ENCODE peak calls at places on chromosome 5, in five cellular contexts. One of them, this sample, is unnamed.

GRCh38 chr5:334903-335739 is 13.6 kb downstream of the AHRR start:
- DNase-seq in left ventricle myocardium inferior: no peak
- DNase-seq in tibial nerve: no peak
- DNase-seq in body of pancreas: no peak
- DNase-seq in A549: no peak
- DNase-seq in this sample: no peak

GRCh38 chr5:90807483-90807882 is 248.9 kb downstream of the ADGRV1 start:
- DNase-seq in left ventricle myocardium inferior: no peak
- DNase-seq in tibial nerve: no peak
- DNase-seq in body of pancreas: no peak
- DNase-seq in A549: no peak
- DNase-seq in this sample: no peak

GRCh38 chr5:31811210-31811609 is 172.3 kb downstream of the PDZD2 start:
- DNase-seq in left ventricle myocardium inferior: no peak
- DNase-seq in tibial nerve: no peak
- DNase-seq in body of pancreas: no peak
- DNase-seq in A549: peak; percentile 72
- DNase-seq in this sample: no peak

GRCh38 chr5:177311723-177312648 is at the start of gene MXD3:
- DNase-seq in left ventricle myocardium inferior: peak; percentile 98
- DNase-seq in tibial nerve: peak; percentile 97
- DNase-seq in body of pancreas: peak; percentile 93
- DNase-seq in A549: peak; percentile 90
- DNase-seq in this sample: peak; percentile 87

GRCh38 chr5:145493435-145493834 is 341.7 kb downstream of the PRELID2 start:
- DNase-seq in left ventricle myocardium inferior: no peak
- DNase-seq in tibial nerve: no peak
- DNase-seq in body of pancreas: no peak
- DNase-seq in A549: no peak
- DNase-seq in this sample: no peak

GRCh38 chr5:173385832-173386360 is 57.7 kb upstream of the STC2 start:
- DNase-seq in left ventricle myocardium inferior: no peak
- DNase-seq in tibial nerve: no peak
- DNase-seq in body of pancreas: no peak
- DNase-seq in A549: no peak
- DNase-seq in this sample: no peak

GRCh38 chr5:97243352-97243751 is 60.3 kb upstream of the RIOK2 start:
- DNase-seq in left ventricle myocardium inferior: no peak
- DNase-seq in tibial nerve: no peak
- DNase-seq in body of pancreas: no peak
- DNase-seq in A549: no peak
- DNase-seq in this sample: no peak

GRCh38 chr5:154230526-154230925 is 40.0 kb downstream of the GALNT10 start:
- DNase-seq in left ventricle myocardium inferior: no peak
- DNase-seq in tibial nerve: no peak
- DNase-seq in body of pancreas: no peak
- DNase-seq in A549: no peak
- DNase-seq in this sample: no peak

GRCh38 chr5:148398698-148399121 is 15.0 kb downstream of the FBXO38 start:
- DNase-seq in left ventricle myocardium inferior: no peak
- DNase-seq in tibial nerve: no peak
- DNase-seq in body of pancreas: no peak
- DNase-seq in A549: no peak
- DNase-seq in this sample: no peak

GRCh38 chr5:119070578-119070827 is 384 bp upstream of the DMXL1 start:
- DNase-seq in left ventricle myocardium inferior: peak; percentile 83
- DNase-seq in tibial nerve: no peak
- DNase-seq in body of pancreas: no peak
- DNase-seq in A549: peak; percentile 48
- DNase-seq in this sample: peak; percentile 91

GRCh38 chr5:141683596-141684161 is 1.6 kb upstream of the ARAP3 start:
- DNase-seq in left ventricle myocardium inferior: no peak
- DNase-seq in tibial nerve: no peak
- DNase-seq in body of pancreas: no peak
- DNase-seq in A549: no peak
- DNase-seq in this sample: no peak

GRCh38 chr5:1385395-1386273 is 40.7 kb upstream of the CLPTM1L start:
- DNase-seq in left ventricle myocardium inferior: peak; percentile 87
- DNase-seq in tibial nerve: peak; percentile 68
- DNase-seq in body of pancreas: peak; percentile 90
- DNase-seq in A549: peak; percentile 84
- DNase-seq in this sample: peak; percentile 38

GRCh38 chr5:126808619-126809018 is 31.7 kb downstream of the LMNB1 start:
- DNase-seq in left ventricle myocardium inferior: no peak
- DNase-seq in tibial nerve: no peak
- DNase-seq in body of pancreas: no peak
- DNase-seq in A549: peak; percentile 21
- DNase-seq in this sample: no peak

GRCh38 chr5:52811067-52811749 is 23.5 kb downstream of the ITGA1 start:
- DNase-seq in left ventricle myocardium inferior: no peak
- DNase-seq in tibial nerve: no peak
- DNase-seq in body of pancreas: no peak
- DNase-seq in A549: no peak
- DNase-seq in this sample: no peak

GRCh38 chr5:53368516-53368915 is 111.9 kb upstream of the FST start:
- DNase-seq in left ventricle myocardium inferior: no peak
- DNase-seq in tibial nerve: no peak
- DNase-seq in body of pancreas: no peak
- DNase-seq in A549: no peak
- DNase-seq in this sample: no peak

GRCh38 chr5:113058269-113058668 is 81.7 kb downstream of the DCP2 start:
- DNase-seq in left ventricle myocardium inferior: no peak
- DNase-seq in tibial nerve: no peak
- DNase-seq in body of pancreas: no peak
- DNase-seq in A549: no peak
- DNase-seq in this sample: no peak

DNA sequence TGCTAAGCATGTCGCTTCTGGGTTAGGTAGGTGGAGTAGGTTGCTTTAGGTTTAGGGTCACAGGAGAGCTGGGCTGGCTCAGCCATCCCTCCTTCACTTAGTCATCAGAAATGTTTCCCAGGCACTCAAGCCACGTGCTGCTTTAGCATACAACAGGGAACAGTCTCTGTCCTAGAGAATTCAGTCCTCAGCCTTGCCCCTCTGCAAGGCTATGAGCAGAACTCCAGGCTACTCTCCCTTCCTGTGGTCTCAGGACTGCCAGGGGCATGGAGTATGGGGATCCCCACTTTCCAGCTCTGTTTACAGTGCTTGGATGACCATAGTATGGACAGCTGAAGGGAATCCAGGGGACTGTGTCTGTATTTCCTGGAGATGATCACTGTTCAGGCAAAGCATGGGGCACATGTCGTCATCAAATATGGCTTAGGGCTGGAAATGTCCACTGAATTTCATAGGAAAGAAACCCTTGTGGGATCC is 7.5 kb upstream of the ANKRD33B start:
- DNase-seq in left ventricle myocardium inferior: no peak
- DNase-seq in tibial nerve: no peak
- DNase-seq in body of pancreas: no peak
- DNase-seq in A549: peak; percentile 85
- DNase-seq in this sample: no peak
- H3K27ac ChIP-seq in left ventricle myocardium inferior: no peak overlapping the region
- H3K27ac ChIP-seq in tibial nerve: no peak overlapping the region
- H3K27ac ChIP-seq in body of pancreas: no peak overlapping the region
- H3K27ac ChIP-seq in A549: peak overlapping the region; percentile 92
- H3K27ac ChIP-seq in this sample: no peak overlapping the region

GRCh38 chr5:29296548-29296947 is 1896.9 kb upstream of the CDH6 start:
- DNase-seq in left ventricle myocardium inferior: no peak
- DNase-seq in tibial nerve: no peak
- DNase-seq in body of pancreas: no peak
- DNase-seq in A549: no peak
- DNase-seq in this sample: no peak
- H3K27ac ChIP-seq in left ventricle myocardium inferior: no peak overlapping the region
- H3K27ac ChIP-seq in tibial nerve: no peak overlapping the region
- H3K27ac ChIP-seq in body of pancreas: no peak overlapping the region
- H3K27ac ChIP-seq in A549: no peak overlapping the region
- H3K27ac ChIP-seq in this sample: no peak overlapping the region

GRCh38 chr5:54655761-54656160 is 138.2 kb downstream of the SNX18 start:
- DNase-seq in left ventricle myocardium inferior: no peak
- DNase-seq in tibial nerve: no peak
- DNase-seq in body of pancreas: no peak
- DNase-seq in A549: no peak
- DNase-seq in this sample: no peak
- H3K27ac ChIP-seq in left ventricle myocardium inferior: peak overlapping the region; percentile 69
- H3K27ac ChIP-seq in tibial nerve: no peak overlapping the region
- H3K27ac ChIP-seq in body of pancreas: no peak overlapping the region
- H3K27ac ChIP-seq in A549: no peak overlapping the region
- H3K27ac ChIP-seq in this sample: no peak overlapping the region

DNA sequence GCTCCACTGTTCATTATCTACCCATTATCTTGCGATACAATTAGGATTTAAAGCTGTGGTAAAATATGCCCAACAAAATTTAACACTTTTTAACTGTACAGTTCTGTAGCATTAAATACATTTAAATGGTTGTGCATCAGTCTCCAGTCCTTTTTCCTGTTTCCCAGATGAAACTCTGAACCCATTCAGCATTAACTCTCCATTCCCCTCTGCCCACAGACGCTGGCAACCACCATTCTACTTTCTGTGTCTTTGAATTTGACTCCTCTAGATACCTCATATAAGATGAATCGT is 2.9 kb upstream of the TRIM7 start:
- DNase-seq in left ventricle myocardium inferior: no peak
- DNase-seq in tibial nerve: no peak
- DNase-seq in body of pancreas: no peak
- DNase-seq in A549: no peak
- DNase-seq in this sample: no peak
- H3K27ac ChIP-seq in left ventricle myocardium inferior: peak overlapping the region; percentile 90
- H3K27ac ChIP-seq in tibial nerve: peak overlapping the region; percentile 83
- H3K27ac ChIP-seq in body of pancreas: peak overlapping the region; percentile 85
- H3K27ac ChIP-seq in A549: no peak overlapping the region
- H3K27ac ChIP-seq in this sample: no peak overlapping the region

DNA sequence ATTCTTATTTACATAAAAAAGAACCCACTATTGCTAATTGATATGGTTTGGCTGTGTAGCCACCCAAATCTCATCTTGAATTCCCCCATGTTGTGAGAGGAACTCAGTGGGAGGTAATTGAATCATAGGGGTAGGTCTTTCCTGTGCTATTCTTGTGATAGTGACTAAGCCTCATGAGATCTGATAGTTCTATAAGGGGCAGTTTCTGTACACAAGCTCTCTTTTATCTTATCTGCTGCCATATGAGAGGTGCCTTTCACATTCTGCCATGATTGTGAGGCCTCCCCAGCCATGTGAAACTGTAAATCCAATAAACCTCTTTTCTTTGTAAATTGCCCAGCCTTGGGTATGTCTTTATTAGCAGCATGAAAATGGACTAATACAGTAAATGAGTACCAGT is 58.2 kb upstream of the PRR16 start:
- DNase-seq in left ventricle myocardium inferior: no peak
- DNase-seq in tibial nerve: no peak
- DNase-seq in body of pancreas: no peak
- DNase-seq in A549: no peak
- DNase-seq in this sample: no peak
- H3K27ac ChIP-seq in left ventricle myocardium inferior: no peak overlapping the region
- H3K27ac ChIP-seq in tibial nerve: no peak overlapping the region
- H3K27ac ChIP-seq in body of pancreas: no peak overlapping the region
- H3K27ac ChIP-seq in A549: no peak overlapping the region
- H3K27ac ChIP-seq in this sample: no peak overlapping the region

GRCh38 chr5:175627739-175628138 is 30.1 kb upstream of the HRH2 start:
- DNase-seq in left ventricle myocardium inferior: no peak
- DNase-seq in tibial nerve: no peak
- DNase-seq in body of pancreas: no peak
- DNase-seq in A549: no peak
- DNase-seq in this sample: no peak

GRCh38 chr5:175627037-175627436 is 30.8 kb upstream of the HRH2 start:
- DNase-seq in left ventricle myocardium inferior: no peak
- DNase-seq in tibial nerve: no peak
- DNase-seq in body of pancreas: no peak
- DNase-seq in A549: no peak
- DNase-seq in this sample: no peak

GRCh38 chr5:175621971-175622370 is 35.9 kb upstream of the HRH2 start:
- DNase-seq in left ventricle myocardium inferior: no peak
- DNase-seq in tibial nerve: no peak
- DNase-seq in body of pancreas: no peak
- DNase-seq in A549: no peak
- DNase-seq in this sample: no peak

GRCh38 chr5:175623086-175623485 is 34.8 kb upstream of the HRH2 start:
- DNase-seq in left ventricle myocardium inferior: no peak
- DNase-seq in tibial nerve: no peak
- DNase-seq in body of pancreas: no peak
- DNase-seq in A549: no peak
- DNase-seq in this sample: no peak

DNA sequence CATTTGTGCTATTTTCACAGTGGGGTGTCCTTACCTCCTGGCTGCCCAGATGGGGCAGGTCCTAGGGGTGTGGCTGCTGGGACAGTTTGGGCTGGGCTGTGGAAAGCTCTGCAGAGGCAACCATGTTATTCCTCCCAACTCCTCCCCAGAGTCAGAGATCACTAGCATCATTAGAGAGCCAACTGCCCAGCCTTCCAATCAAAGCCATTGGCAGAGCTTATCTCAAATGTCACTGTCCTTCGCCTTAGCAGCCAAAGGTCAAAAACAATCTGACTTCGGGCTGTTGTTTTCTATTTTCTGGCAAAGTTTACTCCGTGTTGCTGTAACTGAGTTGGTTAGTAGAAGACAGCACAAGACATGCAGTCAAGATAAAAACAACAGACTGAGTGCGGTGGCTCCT is 33.5 kb upstream of the HRH2 start:
- DNase-seq in left ventricle myocardium inferior: no peak
- DNase-seq in tibial nerve: no peak
- DNase-seq in body of pancreas: no peak
- DNase-seq in A549: no peak
- DNase-seq in this sample: no peak
- H3K27ac ChIP-seq in left ventricle myocardium inferior: no peak overlapping the region
- H3K27ac ChIP-seq in tibial nerve: no peak overlapping the region
- H3K27ac ChIP-seq in body of pancreas: no peak overlapping the region
- H3K27ac ChIP-seq in A549: no peak overlapping the region
- H3K27ac ChIP-seq in this sample: no peak overlapping the region

DNA sequence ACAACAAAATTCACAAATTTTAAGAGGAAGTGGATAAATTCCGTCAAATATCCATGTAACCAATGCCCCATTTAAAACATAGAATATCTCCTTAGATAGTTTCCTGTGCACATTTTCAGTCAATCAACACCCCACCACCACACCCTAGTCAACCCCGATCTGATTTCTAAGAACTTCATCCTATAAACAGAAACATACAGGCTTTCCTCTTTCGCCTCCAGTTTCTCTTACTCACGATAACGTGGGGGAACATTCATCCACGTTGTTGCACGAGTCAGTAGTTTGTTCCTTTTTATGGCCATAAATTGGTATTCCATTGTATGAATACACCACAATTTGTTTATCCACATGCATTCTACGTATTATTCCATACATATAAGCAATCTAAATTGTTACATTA is 35.6 kb upstream of the TRIO start:
- DNase-seq in left ventricle myocardium inferior: no peak
- DNase-seq in tibial nerve: no peak
- DNase-seq in body of pancreas: no peak
- DNase-seq in A549: no peak
- DNase-seq in this sample: no peak
- H3K27ac ChIP-seq in left ventricle myocardium inferior: no peak overlapping the region
- H3K27ac ChIP-seq in tibial nerve: no peak overlapping the region
- H3K27ac ChIP-seq in body of pancreas: no peak overlapping the region
- H3K27ac ChIP-seq in A549: no peak overlapping the region
- H3K27ac ChIP-seq in this sample: no peak overlapping the region

GRCh38 chr5:67165524-67166459 is 30.8 kb downstream of the CD180 start:
- DNase-seq in left ventricle myocardium inferior: peak; percentile 86
- DNase-seq in tibial nerve: peak; percentile 84
- DNase-seq in body of pancreas: peak; percentile 79
- DNase-seq in A549: peak; percentile 56
- DNase-seq in this sample: peak; percentile 70
- H3K27ac ChIP-seq in left ventricle myocardium inferior: peak overlapping the region; percentile 87
- H3K27ac ChIP-seq in tibial nerve: peak overlapping the region; percentile 89
- H3K27ac ChIP-seq in body of pancreas: peak overlapping the region; percentile 62
- H3K27ac ChIP-seq in A549: peak overlapping the region; percentile 85
- H3K27ac ChIP-seq in this sample: peak overlapping the region; percentile 83